ENCODE peak calls at places on chromosomes 13 and 19, in four cellular contexts. W is lung microvascular endothelial cell; V is GM12892; B is stimulated activated CD8-positive, alpha-beta memory T cell treated with anti-CD3 and anti-CD28 coated beads, Interleukin-2, amount 100 ng/mL, for 48 hours. X is an unnamed sample.

GRCh38 chr13:47904239-47904638 is 96.8 kb downstream of the SUCLA2 start:
- DNase-seq in W (no peak), V (no peak), B (no peak), X (no peak)

GRCh38 chr13:31898383-31899071 is 133.0 kb upstream of the FRY start:
- DNase-seq in W (no peak), V (no peak), B (no peak), X (no peak)

GRCh38 chr13:60000081-60000480 is 163.6 kb downstream of the DIAPH3 start:
- DNase-seq in W (no peak), V (no peak), B (no peak), X (no peak)

GRCh38 chr13:47672982-47673670 is 327.9 kb downstream of the SUCLA2 start:
- DNase-seq in W (no peak), V (no peak), B (no peak), X (no peak)

GRCh38 chr13:104006625-104007061 is 940.4 kb upstream of the SLC10A2 start:
- DNase-seq in W (no peak), V (no peak), B (no peak), X (no peak)

GRCh38 chr13:98549006-98549727 is 27.7 kb downstream of the STK24 start:
- DNase-seq in W (peak), V (no peak), B (no peak), X (no peak)

GRCh38 chr13:98372886-98373285 is 195.8 kb upstream of the RNF113B start:
- DNase-seq in W (peak), V (no peak), B (no peak), X (no peak)

GRCh38 chr19:11418518-11419506 is at the start of gene RGL3:
- DNase-seq in W (no peak), V (no peak), B (no peak), X (peak)

GRCh38 chr19:11324079-11324661 is 15.3 kb downstream of the RAB3D start:
- DNase-seq in W (peak), V (no peak), B (peak), X (no peak)

GRCh38 chr13:40070357-40070756 is 414.9 kb downstream of the COG6 start:
- DNase-seq in W (no peak), V (no peak), B (no peak), X (no peak)

GRCh38 chr19:49335071-49335783 is at the start of gene CD37:
- DNase-seq in W (no peak), V (peak), B (peak), X (no peak)

GRCh38 chr19:4066682-4067395 is at the start of gene ZBTB7A:
- DNase-seq in W (peak), V (no peak), B (peak), X (peak)

GRCh38 chr19:51091895-51092873 is 9.5 kb upstream of the KLK14 start:
- DNase-seq in W (no peak), V (no peak), B (no peak), X (no peak)

GRCh38 chr19:18294467-18294864 is 13.0 kb upstream of the JUND start:
- DNase-seq in W (no peak), V (no peak), B (peak), X (peak)

GRCh38 chr19:33110201-33110910 is 21.6 kb upstream of the WDR88 start:
- DNase-seq in W (peak), V (no peak), B (no peak), X (no peak)

GRCh38 chr13:79090552-79091159 is 315.4 kb downstream of the RBM26 start:
- DNase-seq in W (no peak), V (no peak), B (no peak), X (no peak)

GRCh38 chr13:28459911-28460310 is 35.0 kb downstream of the FLT1 start:
- DNase-seq in W (no peak), V (no peak), B (no peak), X (peak)

GRCh38 chr13:40348096-40348679 is 318.3 kb downstream of the FOXO1 start:
- DNase-seq in W (no peak), V (no peak), B (no peak), X (no peak)

X was measured in glutamatergic neuron.